ENCODE peak calls at places on chromosomes 3 and 15, in six cellular contexts. J is sciatic nerve, C is GM23248, O is adipocyte, P is body of pancreas, D is kidney tubule cell. E is an unnamed sample.

GRCh38 chr3:138137901-138138300 is 5.7 kb upstream of the A4GNT start:
- DNase-seq in C (no peak), J (no peak), P (no peak), O (no peak), D (no peak), E (no peak)

GRCh38 chr3:32577621-32578556 is 7.2 kb upstream of the DYNC1LI1 start:
- DNase-seq in P (no peak), D (no peak), J (no peak), O (peak; percentile 29), C (peak; percentile 65), E (no peak)

GRCh38 chr3:87161486-87161885 is 65.6 kb upstream of the CHMP2B start:
- DNase-seq in P (no peak), D (no peak), J (no peak), C (no peak), O (no peak), E (no peak)

GRCh38 chr3:13391308-13391707 is 28.8 kb downstream of the NUP210 start:
- DNase-seq in P (no peak), O (no peak), D (no peak), J (no peak), C (no peak), E (no peak)

GRCh38 chr3:48743773-48744172 is 26.8 kb upstream of the IP6K2 start:
- DNase-seq in C (no peak), J (no peak), P (no peak), O (no peak), D (no peak), E (no peak)

GRCh38 chr3:77053769-77054168 is 13.9 kb downstream of the ROBO2 start:
- DNase-seq in P (no peak), J (no peak), C (no peak), D (no peak), O (peak; percentile 78), E (no peak)

GRCh38 chr15:91866971-91867372 is 13.5 kb downstream of the SLCO3A1 start:
- DNase-seq in J (no peak), P (no peak), D (no peak), C (peak; percentile 64), O (peak; percentile 12), E (no peak)

GRCh38 chr3:72641072-72641471 is 207.2 kb downstream of the SHQ1 start:
- DNase-seq in J (no peak), C (no peak), D (no peak), P (no peak), O (no peak), E (no peak)

GRCh38 chr3:96027718-96028117 is 786.7 kb upstream of the EPHA6 start:
- DNase-seq in O (peak; percentile 1), C (no peak), D (no peak), P (no peak), J (no peak), E (no peak)

GRCh38 chr15:38853608-38854007 is 289.0 kb upstream of the RASGRP1 start:
- DNase-seq in C (peak; percentile 54), O (no peak), P (no peak), D (peak; percentile 23), J (no peak), E (peak; percentile 18)

GRCh38 chr3:186529204-186529999 is 14.8 kb downstream of the CRYGS start:
- DNase-seq in J (no peak), O (no peak), C (no peak), D (no peak), P (no peak), E (no peak)

GRCh38 chr15:51758645-51759044 is 7.2 kb downstream of the TMOD2 start:
- DNase-seq in O (peak; percentile 65), P (peak; percentile 20), C (peak; percentile 84), J (peak; percentile 74), D (no peak), E (no peak)

GRCh38 chr3:33417051-33417673 is 23.0 kb downstream of the UBP1 start:
- DNase-seq in J (no peak), P (no peak), D (peak; percentile 14), C (peak; percentile 41), O (no peak), E (no peak)

GRCh38 chr3:51605938-51606337 is 65.1 kb upstream of the TEX264 start:
- DNase-seq in D (no peak), O (no peak), P (no peak), J (no peak), C (no peak), E (no peak)

GRCh38 chr15:89021224-89021623 is 67.0 kb upstream of the ABHD2 start:
- DNase-seq in C (peak; percentile 72), O (peak; percentile 55), J (no peak), D (no peak), P (no peak), E (no peak)

GRCh38 chr15:62464705-62465104 is 299.6 kb upstream of the C2CD4B start:
- DNase-seq in D (peak; percentile 26), P (no peak), O (peak; percentile 82), C (peak; percentile 79), J (no peak), E (no peak)

GRCh38 chr15:96345560-96346389 is 15.3 kb downstream of the NR2F2 start:
- DNase-seq in C (peak; percentile 88), J (peak; percentile 91), D (peak; percentile 84), O (peak; percentile 29), P (peak; percentile 62), E (peak; percentile 76)

GRCh38 chr3:142348460-142348859 is 99.4 kb downstream of the XRN1 start:
- DNase-seq in P (no peak), O (no peak), C (no peak), J (no peak), D (no peak), E (no peak)